ENCODE peak calls at places on chromosomes 5 and 9, in six cellular contexts. A is prostate gland, J is tibial artery, W is psoas muscle, K is upper lobe of right lung, L is Calu3. N is an unnamed sample.

GRCh38 chr5:64625678-64626077 is 64.6 kb upstream of the SHISAL2B start:
- DNase-seq in K (no peak), J (no peak), W (no peak), L (no peak), A (no peak), N (no peak)

GRCh38 chr5:602466-603035 is 9.6 kb upstream of the CEP72 start:
- DNase-seq in W (no peak), J (peak), K (no peak), L (no peak), A (no peak), N (no peak)

GRCh38 chr5:76403963-76404693 is 1.0 kb downstream of the IQGAP2 start:
- DNase-seq in W (peak), A (peak), L (peak), J (no peak), K (no peak), N (peak)

GRCh38 chr5:171706736-171707440 is 78.7 kb upstream of the SMIM23 start:
- DNase-seq in K (no peak), A (no peak), L (no peak), J (no peak), W (no peak), N (no peak)

GRCh38 chr5:150181035-150181434 is 8.8 kb upstream of the SLC6A7 start:
- DNase-seq in W (no peak), K (no peak), A (no peak), J (no peak), L (no peak), N (no peak)

GRCh38 chr9:128138001-128138400 is 10.5 kb upstream of the PTGES2 start:
- DNase-seq in W (peak), K (no peak), A (no peak), J (no peak), L (no peak), N (no peak)

GRCh38 chr5:28750236-28750635 is 1711.8 kb upstream of the CDH9 start:
- DNase-seq in K (no peak), W (no peak), A (no peak), L (no peak), J (no peak), N (no peak)

GRCh38 chr5:173663810-173664526 is 47.5 kb upstream of the BOD1 start:
- DNase-seq in K (peak), A (no peak), W (peak), J (no peak), L (peak), N (peak)

GRCh38 chr9:125189011-125189360 is 617 bp downstream of the PPP6C start:
- DNase-seq in J (no peak), L (peak), A (peak), K (peak), W (peak), N (peak)

GRCh38 chr9:99416007-99416406 is 193.9 kb downstream of the SEC61B start:
- DNase-seq in W (no peak), L (no peak), K (no peak), A (no peak), J (no peak), N (no peak)

GRCh38 chr5:154850255-154851062 is at the start of gene FAXDC2:
- DNase-seq in A (peak), K (peak), L (no peak), J (peak), W (peak), N (peak)

GRCh38 chr5:73132759-73133158 is 12.4 kb downstream of the TMEM171 start:
- DNase-seq in K (no peak), L (no peak), J (no peak), A (no peak), W (no peak), N (no peak)

GRCh38 chr9:93012998-93013855 is 45.3 kb upstream of the SUSD3 start:
- DNase-seq in W (peak), K (peak), A (no peak), L (no peak), J (peak), N (no peak)

GRCh38 chr5:53006920-53007890 is 18.1 kb downstream of the ITGA2 start:
- DNase-seq in W (no peak), A (no peak), K (no peak), L (no peak), J (no peak), N (no peak)

GRCh38 chr5:146307796-146308195 is 30.8 kb upstream of the POU4F3 start:
- DNase-seq in J (no peak), W (no peak), A (no peak), L (no peak), K (no peak), N (no peak)

GRCh38 chr5:176653401-176653800 is 6.1 kb downstream of the TSPAN17 start:
- DNase-seq in J (no peak), K (no peak), L (no peak), A (no peak), W (no peak), N (no peak)

GRCh38 chr9:136142416-136142800 is 23.7 kb upstream of the TMEM250 start:
- DNase-seq in L (no peak), A (no peak), J (no peak), K (no peak), W (no peak), N (no peak)

GRCh38 chr5:138936225-138936967 is 61.3 kb upstream of the LRRTM2 start:
- DNase-seq in W (peak), J (no peak), K (no peak), L (no peak), A (no peak), N (peak)

GRCh38 chr5:74493426-74493825 is 147.1 kb downstream of the ENC1 start:
- DNase-seq in A (no peak), K (no peak), W (no peak), J (no peak), L (no peak), N (no peak)

GRCh38 chr5:57172466-57172961 is 1.3 kb upstream of the GPBP1 start:
- DNase-seq in K (no peak), A (no peak), L (peak), J (no peak), W (no peak), N (no peak)

GRCh38 chr9:83622814-83623633 is at the start of gene IDNK:
- DNase-seq in A (peak), J (peak), W (peak), L (peak), K (peak), N (peak)

GRCh38 chr9:37438359-37438758 is 15.9 kb downstream of the GRHPR start:
- DNase-seq in L (no peak), K (no peak), A (no peak), J (no peak), W (no peak), N (no peak)

GRCh38 chr9:72038408-72038807 is 22.0 kb downstream of the C9orf57 start:
- DNase-seq in K (no peak), W (no peak), L (no peak), J (no peak), A (no peak), N (no peak)

GRCh38 chr5:32471784-32472183 is 27.2 kb upstream of the ZFR start:
- DNase-seq in L (peak), W (no peak), A (no peak), K (no peak), J (no peak), N (no peak)

GRCh38 chr5:2239237-2239910 is 356.6 kb upstream of the IRX4 start:
- DNase-seq in W (no peak), L (no peak), A (no peak), K (no peak), J (no peak), N (no peak)

GRCh38 chr9:2872307-2872940 is 28.5 kb upstream of the PUM3 start:
- DNase-seq in J (no peak), K (no peak), W (no peak), L (peak), A (no peak), N (peak)
- TF ChIP-seq CTCF in J (no peak), K (no peak), W (peak), L (no peak), A (peak), N (peak)

GRCh38 chr5:142784405-142784955 is 14.3 kb downstream of the ARHGAP26 start:
- DNase-seq in J (no peak), A (no peak), K (no peak), L (no peak), W (no peak), N (no peak)

GRCh38 chr5:142782976-142783539 is 12.9 kb downstream of the ARHGAP26 start:
- DNase-seq in A (no peak), K (no peak), L (no peak), J (peak), W (peak), N (no peak)

GRCh38 chr5:142780871-142781270 is 10.7 kb downstream of the ARHGAP26 start:
- DNase-seq in L (no peak), W (no peak), J (no peak), A (no peak), K (no peak), N (no peak)

GRCh38 chr5:142785211-142785610 is 15.0 kb downstream of the ARHGAP26 start:
- DNase-seq in K (no peak), A (no peak), L (no peak), J (no peak), W (no peak), N (no peak)

DNA sequence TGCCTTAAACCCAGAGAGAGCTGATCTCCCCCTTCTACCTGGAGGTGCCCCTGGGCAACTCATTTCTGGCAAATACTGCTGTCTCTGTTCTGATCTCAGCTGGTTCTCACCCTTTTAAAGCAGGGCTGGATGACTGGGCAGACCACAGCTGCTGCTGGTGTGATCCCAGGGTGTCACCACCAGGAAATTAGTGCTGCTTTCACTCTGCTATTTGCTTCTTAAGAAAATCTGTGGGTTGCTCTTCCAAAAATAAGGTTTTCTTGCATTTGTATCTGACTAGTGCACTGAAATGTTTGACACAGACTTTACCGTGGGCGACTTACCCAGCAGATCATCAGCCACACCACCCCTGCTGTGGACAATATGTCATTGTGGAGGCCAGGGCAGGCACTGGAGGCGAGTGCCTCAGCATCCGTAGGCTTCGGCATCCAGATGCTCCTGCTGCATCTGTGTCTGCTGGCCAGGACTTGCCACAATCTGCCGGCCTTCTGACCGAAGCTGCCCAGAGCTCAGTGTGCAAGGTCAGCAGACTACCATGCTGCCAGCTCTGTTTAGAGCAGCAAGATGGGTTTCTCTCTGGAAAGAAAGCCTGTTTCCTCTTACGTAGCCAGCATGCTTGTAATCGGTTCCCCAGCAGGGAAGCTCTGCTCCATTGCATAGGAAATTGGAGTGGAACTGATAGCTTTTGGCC is 13.6 kb downstream of the ARHGAP26 start:
- DNase-seq in L (no peak), J (peak), W (peak), K (no peak), A (no peak), N (no peak)
- TF ChIP-seq CTCF in L (no peak), J (no peak), W (no peak), K (no peak), A (no peak), N (no peak)

GRCh38 chr5:111158105-111158744 is 66.0 kb upstream of the CAMK4 start:
- DNase-seq in A (peak), K (no peak), J (peak), L (peak), W (no peak), N (peak)

GRCh38 chr5:111165058-111165457 is 59.1 kb upstream of the CAMK4 start:
- DNase-seq in K (no peak), A (no peak), W (no peak), L (no peak), J (no peak), N (no peak)

GRCh38 chr5:111163000-111163399 is 61.2 kb upstream of the CAMK4 start:
- DNase-seq in L (no peak), J (no peak), A (no peak), W (no peak), K (no peak), N (no peak)

DNA sequence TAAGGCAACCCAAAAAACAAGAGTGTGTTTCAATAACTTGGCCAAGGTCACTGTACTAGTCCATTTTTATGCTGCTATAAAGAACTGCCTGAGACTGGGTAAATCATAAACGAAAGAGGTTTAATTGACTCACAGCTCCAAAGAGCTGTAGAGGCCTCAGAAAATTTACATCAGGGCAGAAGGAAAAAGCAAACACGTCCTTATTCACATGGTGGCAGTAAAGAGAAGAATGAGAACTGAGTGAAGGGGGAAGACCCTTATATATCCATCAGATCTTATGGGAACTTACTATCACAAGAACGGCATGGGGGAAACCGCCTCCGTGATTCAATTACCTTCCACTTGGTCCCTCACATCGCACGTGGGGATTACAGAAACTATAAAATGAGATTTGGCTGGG is 64.3 kb upstream of the CAMK4 start:
- DNase-seq in L (no peak), W (no peak), K (no peak), J (no peak), A (no peak), N (no peak)
- TF ChIP-seq CTCF in L (no peak), W (no peak), K (no peak), J (no peak), A (no peak), N (no peak)

DNA sequence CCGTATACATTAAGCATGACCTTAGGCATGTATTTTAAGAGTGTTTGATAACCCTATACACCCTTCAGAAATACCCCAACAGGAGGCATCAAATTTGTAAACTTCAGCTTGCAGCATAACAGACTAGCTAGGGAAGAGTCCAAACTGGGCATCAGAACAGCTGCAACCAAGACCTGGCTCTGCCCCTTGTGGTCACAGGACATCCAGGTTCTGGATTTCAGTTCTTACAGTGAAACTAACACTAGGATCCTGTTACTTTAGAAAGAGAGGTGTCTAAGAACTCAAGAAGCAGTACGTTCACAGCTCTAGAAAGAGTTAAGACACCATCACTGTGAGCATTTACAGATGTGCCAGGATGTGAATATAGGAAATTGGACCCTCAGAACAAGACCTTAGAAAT is 229.8 kb downstream of the BNC2 start:
- DNase-seq in K (no peak), J (no peak), L (no peak), W (peak), A (no peak), N (no peak)
- TF ChIP-seq CTCF in K (no peak), J (peak), L (no peak), W (peak), A (no peak), N (no peak)

GRCh38 chr5:41433552-41434181 is 76.7 kb downstream of the PLCXD3 start:
- DNase-seq in L (no peak), W (no peak), K (no peak), J (no peak), A (no peak), N (no peak)
- TF ChIP-seq CTCF in L (no peak), W (no peak), K (peak), J (no peak), A (no peak), N (peak)

DNA sequence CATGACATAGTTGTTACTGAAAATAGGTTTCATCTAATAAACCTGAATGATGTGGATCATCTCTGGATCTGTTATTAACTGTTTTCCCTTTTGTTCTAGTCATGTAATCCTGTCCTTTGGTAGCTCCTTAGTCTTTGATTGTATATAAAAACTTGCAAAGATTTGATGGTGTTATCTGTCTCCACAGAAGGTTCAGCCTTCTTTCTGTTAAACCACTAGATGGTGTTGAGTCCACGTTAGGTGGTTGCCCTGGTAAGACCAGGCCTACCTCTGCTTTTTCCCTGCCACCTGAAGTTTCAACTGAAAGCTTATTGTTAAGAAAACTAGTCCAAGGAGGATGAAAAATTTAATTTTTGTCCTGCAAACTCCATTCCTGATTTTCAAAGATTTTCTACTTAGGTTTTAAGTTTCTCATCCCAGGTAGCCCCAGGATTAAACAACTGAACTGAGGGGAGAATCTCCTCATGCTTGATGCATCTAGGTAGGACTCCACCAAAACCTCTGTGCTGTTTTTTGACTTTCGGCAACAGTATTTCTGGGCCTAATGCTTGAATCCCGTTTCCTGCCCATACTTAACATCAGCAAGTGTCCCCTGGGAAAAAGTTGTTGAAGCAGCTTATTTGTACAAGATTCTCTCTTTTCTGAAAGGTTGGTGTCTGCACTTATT is 68.5 kb downstream of the RICTOR start:
- DNase-seq in K (no peak), L (peak), A (no peak), J (no peak), W (no peak), N (no peak)
- TF ChIP-seq CTCF in K (peak), L (no peak), A (no peak), J (peak), W (peak), N (no peak)

N was measured in endothelial cell.